ENCODE peak calls at places on chromosomes 11 and 22, in eight cellular contexts. F, P, I, K, X, M, V and Z are unnamed samples. For H3K4me1, the result is how much of the 10 kb centered on the place peaks cover.

GRCh38 chr11:77244277-77245014 is 57.0 kb downstream of the GDPD4 start:
- DNase-seq in F (peak), P (no peak), I (no peak), K (no peak), X (no peak), M (no peak), V (no peak), Z (no peak)

GRCh38 chr11:11862995-11863394 is 21.2 kb downstream of the USP47 start:
- DNase-seq in F (no peak), P (no peak), I (no peak), K (no peak), X (no peak), M (no peak), V (no peak), Z (no peak)

GRCh38 chr11:3124821-3125220 is 40.3 kb downstream of the OSBPL5 start:
- DNase-seq in F (no peak), P (no peak), I (no peak), K (no peak), X (peak), M (no peak), V (no peak), Z (no peak)

GRCh38 chr22:50576070-50576469 is 2.2 kb downstream of the CPT1B start:
- DNase-seq in F (peak), P (peak), I (no peak), K (peak), X (peak), M (no peak), V (no peak), Z (no peak)

GRCh38 chr11:17439316-17439782 is 37.3 kb downstream of the ABCC8 start:
- DNase-seq in F (no peak), P (no peak), I (no peak), K (no peak), X (no peak), M (no peak), V (no peak), Z (no peak)

GRCh38 chr22:45629469-45630089 is 42.1 kb upstream of the ATXN10 start:
- DNase-seq in F (no peak), P (no peak), I (no peak), K (peak), X (peak), M (no peak), V (no peak), Z (peak)

GRCh38 chr11:65814131-65814959 is 19.4 kb upstream of the SNX32 start:
- DNase-seq in F (no peak), P (no peak), I (peak), K (peak), X (no peak), M (no peak), V (no peak), Z (no peak)

GRCh38 chr11:119680899-119681370 is 48.1 kb downstream of the NECTIN1 start:
- DNase-seq in F (no peak), P (no peak), I (no peak), K (no peak), X (no peak), M (no peak), V (peak), Z (no peak)

GRCh38 chr11:57432714-57433163 is 5.8 kb upstream of the SLC43A3 start:
- DNase-seq in F (no peak), P (no peak), I (no peak), K (no peak), X (no peak), M (no peak), V (peak), Z (no peak)

GRCh38 chr22:25908212-25908611 is 166.2 kb downstream of the MYO18B start:
- DNase-seq in F (no peak), P (no peak), I (no peak), K (no peak), X (no peak), M (no peak), V (no peak), Z (no peak)

GRCh38 chr11:10770626-10771254 is 19.7 kb downstream of the CTR9 start:
- DNase-seq in F (peak), P (peak), I (peak), K (peak), X (no peak), M (peak), V (peak), Z (peak)

GRCh38 chr11:28961726-28962125 is 853.5 kb downstream of the METTL15 start:
- DNase-seq in F (no peak), P (no peak), I (no peak), K (no peak), X (no peak), M (no peak), V (no peak), Z (no peak)

GRCh38 chr11:8329961-8330361 is 66.3 kb upstream of the LMO1 start:
- DNase-seq in F (no peak), P (peak), I (no peak), K (peak), X (no peak), M (no peak), V (no peak), Z (no peak)

DNA sequence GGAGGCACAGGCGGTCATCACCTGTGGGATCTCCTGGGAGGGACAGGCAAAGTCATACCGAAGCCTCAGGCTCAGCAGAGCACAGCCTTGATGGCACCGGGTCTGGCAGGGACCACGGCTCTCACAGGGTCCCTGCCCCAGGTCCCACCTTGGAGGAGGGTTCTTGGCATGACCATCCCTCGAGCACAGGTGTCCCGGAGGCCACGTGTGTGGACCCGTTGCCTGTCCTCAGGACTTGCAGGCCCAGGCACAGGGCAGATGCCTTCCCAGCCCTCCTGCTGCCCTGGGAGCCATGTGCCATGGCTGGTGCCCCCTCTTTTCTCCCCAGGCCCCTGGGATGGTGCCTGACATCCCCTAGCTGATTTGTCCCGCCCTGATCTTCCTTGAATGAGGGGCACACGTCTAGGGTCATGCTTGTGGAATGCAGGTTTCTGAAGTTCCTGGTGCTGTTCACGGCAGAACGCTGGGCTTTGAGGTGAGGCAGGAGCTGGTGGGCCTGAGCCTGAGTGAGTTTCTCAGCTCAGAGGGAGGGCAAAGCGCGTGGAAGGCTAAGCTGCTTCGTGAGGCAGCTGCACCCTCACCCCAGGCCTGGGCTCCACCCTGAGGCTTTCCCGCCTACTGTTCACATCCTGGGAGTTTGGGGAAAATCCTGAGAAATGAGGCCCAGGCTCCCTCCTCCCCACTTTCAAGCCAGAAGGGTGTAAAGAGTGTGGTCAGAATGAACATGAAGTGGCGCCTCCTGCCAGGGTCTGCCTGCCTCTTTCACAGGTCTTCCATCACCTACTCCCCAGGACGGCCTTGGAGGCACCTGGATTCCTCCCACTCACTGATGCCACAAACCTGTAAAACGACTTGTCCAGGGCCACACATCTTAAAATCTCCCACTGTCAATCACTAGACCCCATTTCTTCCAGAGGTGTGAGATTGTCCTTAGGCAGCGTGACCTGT is 325.8 kb upstream of the B3GAT1 start:
- DNase-seq in F (no peak), P (no peak), I (no peak), K (no peak), X (no peak), M (no peak), V (no peak), Z (no peak)
- H3K4me1 ChIP-seq in F (under half), P (under half), I (under half), K (under half), X (under half), M (under half), V (under half), Z (under half)

GRCh38 chr11:128694618-128695481 is 978 bp downstream of the FLI1 start:
- DNase-seq in F (no peak), P (peak), I (no peak), K (peak), X (peak), M (no peak), V (no peak), Z (peak)
- H3K4me1 ChIP-seq in F (half or more), P (under half), I (under half), K (under half), X (under half), M (under half), V (under half), Z (under half)

GRCh38 chr11:122173587-122173986 is 57.6 kb upstream of the BLID start:
- DNase-seq in F (no peak), P (no peak), I (no peak), K (no peak), X (no peak), M (no peak), V (no peak), Z (no peak)
- H3K4me1 ChIP-seq in F (half or more), P (under half), I (under half), K (under half), X (under half), M (under half), V (under half), Z (under half)

GRCh38 chr11:108431370-108431769 is 36.0 kb downstream of the C11orf65 start:
- DNase-seq in F (no peak), P (no peak), I (no peak), K (no peak), X (no peak), M (no peak), V (no peak), Z (no peak)
- H3K4me1 ChIP-seq in F (under half), P (under half), I (under half), K (under half), X (under half), M (under half), V (under half), Z (under half)

GRCh38 chr11:46345881-46346484 is 1.3 kb upstream of the DGKZ start:
- DNase-seq in F (no peak), P (no peak), I (no peak), K (no peak), X (no peak), M (no peak), V (no peak), Z (no peak)
- H3K4me1 ChIP-seq in F (under half), P (under half), I (under half), K (under half), X (under half), M (under half), V (under half), Z (under half)

GRCh38 chr11:34855021-34855753 is 61.0 kb downstream of the APIP start:
- DNase-seq in F (no peak), P (no peak), I (no peak), K (no peak), X (no peak), M (no peak), V (no peak), Z (no peak)
- H3K4me1 ChIP-seq in F (under half), P (under half), I (under half), K (under half), X (under half), M (under half), V (under half), Z (under half)

DNA sequence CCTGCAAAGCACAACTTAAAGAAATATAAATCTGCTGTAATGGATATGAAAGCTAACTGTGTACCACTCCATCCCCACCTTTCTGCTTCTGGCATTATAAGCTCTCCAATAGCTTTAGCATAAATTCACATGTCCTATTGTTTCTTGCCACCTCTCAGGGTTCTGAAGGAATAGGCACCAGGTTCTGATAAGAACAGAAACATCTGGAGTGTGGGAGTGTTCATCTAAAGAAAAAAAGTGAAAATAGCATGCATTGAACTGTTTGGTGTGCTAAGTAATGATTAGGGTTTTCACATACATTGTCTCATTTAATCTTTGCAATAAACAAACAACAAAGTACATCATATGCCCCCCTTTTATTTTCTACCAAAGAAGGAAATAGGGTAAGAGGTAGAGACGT is 72.3 kb downstream of the FAM76B start:
- DNase-seq in F (no peak), P (no peak), I (no peak), K (no peak), X (no peak), M (no peak), V (no peak), Z (no peak)
- H3K4me1 ChIP-seq in F (under half), P (under half), I (under half), K (under half), X (under half), M (under half), V (under half), Z (under half)

DNA sequence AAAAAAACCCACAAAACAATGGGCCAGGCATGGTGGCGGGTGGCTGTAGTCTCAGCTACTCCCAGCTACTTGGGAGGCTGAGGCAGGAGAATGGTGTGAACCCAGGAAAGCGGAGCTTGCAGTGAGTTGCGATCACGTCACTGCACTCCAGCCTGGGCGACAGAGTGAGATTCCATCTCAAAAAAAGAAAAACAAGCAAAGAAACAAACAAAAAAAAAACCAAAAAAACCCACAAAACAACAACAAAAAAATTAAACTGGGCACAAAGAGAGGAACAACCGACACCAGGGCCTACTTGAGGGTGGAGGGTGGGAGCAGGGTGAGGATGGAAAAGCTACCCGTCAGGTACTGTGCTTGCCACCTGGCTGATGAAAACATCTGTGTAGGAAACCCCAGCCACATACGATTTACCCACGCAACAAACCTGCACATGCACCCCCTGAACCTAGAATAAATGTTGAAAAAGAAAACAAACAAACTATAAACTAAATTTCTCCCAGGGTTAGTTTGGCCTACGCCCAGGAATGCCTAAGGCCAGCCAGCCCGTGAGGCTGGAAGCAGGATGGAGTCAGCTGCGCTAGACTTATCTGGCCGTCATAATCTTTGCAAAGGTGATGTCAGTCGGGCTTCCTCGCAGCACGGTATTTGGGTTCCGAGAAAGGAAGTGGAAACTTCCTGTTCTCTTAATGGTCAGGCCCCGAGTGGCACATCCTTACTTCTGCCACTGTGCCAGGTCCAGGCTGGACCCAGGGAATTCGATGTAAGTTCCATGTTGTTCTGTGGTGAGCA is 21.9 kb upstream of the CYB5R3 start:
- DNase-seq in F (peak), P (no peak), I (no peak), K (peak), X (no peak), M (no peak), V (no peak), Z (no peak)
- H3K4me1 ChIP-seq in F (under half), P (under half), I (under half), K (under half), X (under half), M (under half), V (under half), Z (under half)